ENCODE peak calls at places on chromosomes 13 and 19, in four cellular contexts. P, F, S and I are unnamed samples.

GRCh38 chr19:53945441-53945840 is 17.3 kb upstream of the CACNG8 start:
- DNase-seq in P (no peak), F (no peak), S (no peak), I (no peak)

GRCh38 chr19:18274303-18274775 is at the start of gene IQCN:
- DNase-seq in P (peak), F (no peak), S (peak), I (no peak)

GRCh38 chr13:84446972-84447700 is 564.9 kb upstream of the SLITRK1 start:
- DNase-seq in P (no peak), F (no peak), S (peak), I (peak)

GRCh38 chr19:47729468-47729798 is 15.9 kb upstream of the NOP53 start:
- DNase-seq in P (peak), F (peak), S (peak), I (peak)

GRCh38 chr19:54188224-54188871 is 1.0 kb downstream of the MBOAT7 start:
- DNase-seq in P (peak), F (no peak), S (no peak), I (peak)

GRCh38 chr13:68897331-68897730 is 1210.3 kb upstream of the ATXN8OS start:
- DNase-seq in P (no peak), F (no peak), S (no peak), I (no peak)

GRCh38 chr13:50393641-50394040 is 378.4 kb downstream of the KCNRG start:
- DNase-seq in P (no peak), F (peak), S (no peak), I (no peak)

GRCh38 chr13:100659578-100659977 is 15.0 kb downstream of the TMTC4 start:
- DNase-seq in P (no peak), F (no peak), S (no peak), I (no peak)

GRCh38 chr19:58279042-58279924 is 528 bp downstream of the ZNF8 start:
- DNase-seq in P (peak), F (peak), S (peak), I (peak)

GRCh38 chr19:44585371-44586141 is 27.8 kb upstream of the IGSF23 start:
- DNase-seq in P (peak), F (no peak), S (peak), I (peak)
- TF ChIP-seq CTCF in P (peak), F (no peak), S (peak), I (peak)

GRCh38 chr13:92196566-92197256 is 798.3 kb downstream of the GPC5 start:
- DNase-seq in P (no peak), F (no peak), S (peak), I (no peak)
- H3K4me3 ChIP-seq in P (no peak), F (no peak), S (no peak), I (no peak)

GRCh38 chr13:55244991-55245644 is 1895.6 kb upstream of the PRR20A start:
- DNase-seq in P (no peak), F (no peak), S (peak), I (no peak)
- TF ChIP-seq CTCF in P (no peak), F (no peak), S (peak), I (no peak)

DNA sequence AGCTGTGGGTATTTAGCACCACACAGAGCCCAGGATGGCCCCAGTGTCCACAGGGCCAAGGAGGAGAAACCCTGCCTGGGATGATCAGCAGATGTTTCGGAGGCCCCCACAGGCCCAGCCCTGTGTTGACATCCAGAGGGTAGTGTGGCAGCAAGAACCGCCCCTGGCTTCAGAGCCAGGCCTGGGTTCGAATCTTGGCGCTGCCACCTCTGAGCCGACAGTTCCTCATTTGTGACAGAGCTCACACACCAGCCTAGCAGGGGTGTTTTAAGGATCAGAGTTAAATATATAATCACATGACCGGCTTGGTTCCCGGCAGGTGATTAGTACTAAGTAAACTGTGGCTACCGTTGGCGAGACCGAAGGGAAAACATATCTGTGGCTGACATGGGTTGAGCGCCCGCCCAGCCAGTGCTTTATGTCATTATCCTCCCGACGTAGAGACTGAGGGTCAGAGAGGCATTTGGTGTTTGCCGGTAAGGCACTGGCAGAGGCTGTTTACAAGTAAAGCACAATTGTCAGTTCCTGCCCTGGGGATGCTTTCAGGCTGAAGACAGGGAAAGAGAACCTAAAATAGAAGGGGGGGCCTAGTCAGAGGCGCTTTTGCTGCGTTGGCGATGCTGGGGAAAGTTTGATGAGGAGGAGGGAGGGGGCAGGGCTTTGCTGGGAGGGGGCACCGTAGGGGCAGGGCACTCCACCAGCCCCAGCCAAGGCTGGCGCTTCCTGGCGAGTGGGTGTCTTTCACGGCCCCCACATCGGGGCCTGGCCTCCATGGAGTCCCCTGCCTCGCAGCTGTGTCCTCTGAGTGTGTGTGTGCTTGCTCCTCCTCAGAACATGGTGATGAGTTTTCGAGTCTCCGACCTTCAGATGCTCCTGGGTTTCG is 4.8 kb downstream of the PIAS4 start:
- DNase-seq in P (peak), F (no peak), S (no peak), I (no peak)
- H3K4me3 ChIP-seq in P (no peak), F (no peak), S (no peak), I (no peak)